ENCODE peak calls at places on chromosomes 3 and 15, in ten cellular contexts. T is right lobe of liver; U is CD4-positive, alpha-beta T cell; B is fibroblast of mammary gland; P is HFFc6; L is heart left ventricle; V is B cell; W is uterus; O is psoas muscle; E is body of pancreas. G is an unnamed sample.

GRCh38 chr15:67100124-67100791 is 34.9 kb downstream of the SMAD3 start:
- DNase-seq in T (no peak), O (no peak), U (no peak), V (no peak), P (no peak), E (no peak), L (no peak), W (no peak), B (no peak), G (no peak)

GRCh38 chr3:194606163-194606562 is 27.1 kb downstream of the TMEM44 start:
- DNase-seq in W (no peak), L (no peak), B (no peak), P (no peak), O (no peak), E (no peak), V (no peak), U (no peak), T (no peak), G (no peak)

GRCh38 chr3:98577178-98577895 is 16.1 kb downstream of the CPOX start:
- DNase-seq in T (no peak), O (no peak), W (no peak), U (no peak), E (no peak), V (no peak), B (peak), P (peak), L (no peak), G (no peak)

GRCh38 chr3:88058322-88058592 is 548 bp downstream of the CGGBP1 start:
- DNase-seq in U (no peak), P (no peak), O (no peak), L (no peak), T (no peak), W (no peak), B (no peak), V (no peak), E (no peak), G (no peak)

GRCh38 chr3:42043116-42043796 is 47.9 kb upstream of the TRAK1 start:
- DNase-seq in E (peak), V (no peak), O (no peak), T (no peak), W (no peak), U (no peak), B (peak), P (no peak), L (peak), G (no peak)

GRCh38 chr3:8624612-8625011 is 20.0 kb downstream of the SSUH2 start:
- DNase-seq in W (no peak), V (no peak), T (no peak), U (no peak), B (no peak), L (no peak), O (no peak), P (no peak), E (no peak), G (no peak)

GRCh38 chr3:110243081-110243480 is 828.5 kb upstream of the NECTIN3 start:
- DNase-seq in V (no peak), L (no peak), W (no peak), O (no peak), E (no peak), P (no peak), U (no peak), B (peak), T (no peak), G (no peak)

GRCh38 chr3:22117751-22118346 is 366.8 kb upstream of the ZNF385D start:
- DNase-seq in U (no peak), O (no peak), T (no peak), L (no peak), B (peak), W (no peak), E (no peak), P (peak), V (peak), G (no peak)

GRCh38 chr15:78035861-78036476 is 41.5 kb downstream of the TBC1D2B start:
- DNase-seq in W (no peak), O (no peak), U (no peak), V (no peak), T (no peak), E (no peak), B (no peak), L (no peak), P (no peak), G (no peak)

GRCh38 chr15:42123546-42123945 is 29.2 kb upstream of the PLA2G4D start:
- DNase-seq in W (no peak), P (no peak), B (no peak), O (no peak), V (no peak), L (no peak), T (no peak), U (no peak), E (no peak), G (no peak)

GRCh38 chr3:72724070-72724469 is 124.2 kb downstream of the SHQ1 start:
- DNase-seq in O (no peak), P (no peak), B (no peak), E (no peak), T (no peak), V (no peak), U (no peak), W (no peak), L (no peak), G (no peak)

GRCh38 chr3:72721696-72722381 is 126.4 kb downstream of the SHQ1 start:
- DNase-seq in B (no peak), T (no peak), P (no peak), W (no peak), E (no peak), V (no peak), L (no peak), U (no peak), O (no peak), G (no peak)

GRCh38 chr3:72725229-72725628 is 123.0 kb downstream of the SHQ1 start:
- DNase-seq in O (no peak), B (no peak), E (no peak), P (no peak), W (no peak), U (no peak), L (no peak), T (no peak), V (no peak), G (no peak)

GRCh38 chr3:72719137-72719536 is 129.1 kb downstream of the SHQ1 start:
- DNase-seq in W (no peak), O (no peak), P (no peak), L (no peak), T (no peak), B (no peak), E (no peak), V (no peak), U (no peak), G (no peak)

GRCh38 chr3:72722930-72723726 is 125.1 kb downstream of the SHQ1 start:
- DNase-seq in P (peak), T (no peak), V (no peak), B (peak), O (no peak), U (no peak), W (no peak), E (no peak), L (no peak), G (no peak)
- TF ChIP-seq CTCF in P (no peak), T (no peak), V (no peak), B (no peak), O (no peak), U (no peak), W (no peak), E (no peak), L (no peak), G (peak)

DNA sequence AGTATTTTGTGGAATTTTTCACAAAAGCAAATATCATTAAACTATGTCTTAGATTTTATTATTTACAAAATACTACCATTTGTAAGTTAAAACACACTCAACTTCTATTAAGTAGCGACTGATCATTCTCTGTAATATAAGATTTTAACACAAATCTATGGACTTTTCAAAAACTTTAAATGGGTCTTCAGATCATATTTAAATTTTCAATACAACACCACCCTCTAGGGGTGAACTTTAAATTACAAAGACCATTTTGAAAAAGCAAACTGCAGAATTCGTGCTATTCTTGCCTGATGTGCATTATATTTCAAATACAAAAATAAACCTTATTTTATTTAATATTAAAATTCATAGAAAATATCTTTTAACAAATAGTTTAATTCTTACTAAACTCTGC is 8.2 kb upstream of the VGLL4 start:
- DNase-seq in E (no peak), L (no peak), U (no peak), T (no peak), B (peak), P (peak), O (no peak), W (no peak), V (peak), G (no peak)
- TF ChIP-seq CTCF in E (peak), L (peak), U (peak), T (peak), B (peak), P (peak), O (peak), W (peak), V (peak), G (peak)

GRCh38 chr3:16633948-16634347 is 28.7 kb upstream of the DAZL start:
- DNase-seq in U (no peak), V (no peak), E (no peak), O (no peak), W (no peak), L (no peak), B (no peak), T (no peak), P (no peak), G (no peak)

DNA sequence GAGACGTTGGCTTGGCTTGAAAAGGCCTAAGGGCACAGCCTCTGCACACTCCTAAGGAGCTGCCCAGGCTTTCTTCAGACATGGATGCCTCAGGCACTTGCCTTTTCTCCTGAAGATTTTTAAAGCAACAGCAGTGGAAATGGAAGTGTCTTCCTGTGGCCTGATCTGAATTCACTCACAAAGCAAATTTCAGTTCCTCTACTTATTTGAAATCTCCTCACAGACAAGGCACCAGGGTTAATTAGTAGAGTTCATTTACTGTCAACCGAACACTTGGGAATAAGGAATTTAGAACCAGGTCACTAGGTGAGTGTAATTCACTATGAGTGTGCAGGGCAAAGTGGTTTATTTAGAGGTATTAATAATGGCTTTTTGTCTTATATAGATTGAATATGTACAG is 27.2 kb upstream of the DAZL start:
- DNase-seq in O (no peak), W (no peak), T (no peak), P (no peak), L (no peak), V (no peak), E (no peak), B (no peak), U (no peak), G (no peak)
- TF ChIP-seq CTCF in O (no peak), W (no peak), T (no peak), P (no peak), L (no peak), V (no peak), E (no peak), B (no peak), U (no peak), G (no peak)

GRCh38 chr3:80682951-80683350 is 915.2 kb upstream of the ROBO1 start:
- DNase-seq in B (no peak), E (no peak), W (no peak), V (no peak), U (no peak), L (no peak), T (no peak), P (no peak), O (no peak), G (no peak)

GRCh38 chr3:80688814-80689213 is 921.0 kb upstream of the ROBO1 start:
- DNase-seq in E (peak), U (no peak), L (no peak), B (peak), P (no peak), O (no peak), T (no peak), W (no peak), V (no peak), G (no peak)
- TF ChIP-seq CTCF in E (peak), U (no peak), L (no peak), B (peak), P (peak), O (no peak), T (peak), W (peak), V (no peak), G (peak)

GRCh38 chr3:149801639-149802038 is 9.3 kb upstream of the ANKUB1 start:
- DNase-seq in U (no peak), P (no peak), T (no peak), W (no peak), V (no peak), L (no peak), O (no peak), E (no peak), B (no peak), G (no peak)
- TF ChIP-seq CTCF in U (no peak), P (no peak), T (no peak), W (no peak), V (no peak), L (no peak), O (no peak), E (no peak), B (no peak), G (no peak)

DNA sequence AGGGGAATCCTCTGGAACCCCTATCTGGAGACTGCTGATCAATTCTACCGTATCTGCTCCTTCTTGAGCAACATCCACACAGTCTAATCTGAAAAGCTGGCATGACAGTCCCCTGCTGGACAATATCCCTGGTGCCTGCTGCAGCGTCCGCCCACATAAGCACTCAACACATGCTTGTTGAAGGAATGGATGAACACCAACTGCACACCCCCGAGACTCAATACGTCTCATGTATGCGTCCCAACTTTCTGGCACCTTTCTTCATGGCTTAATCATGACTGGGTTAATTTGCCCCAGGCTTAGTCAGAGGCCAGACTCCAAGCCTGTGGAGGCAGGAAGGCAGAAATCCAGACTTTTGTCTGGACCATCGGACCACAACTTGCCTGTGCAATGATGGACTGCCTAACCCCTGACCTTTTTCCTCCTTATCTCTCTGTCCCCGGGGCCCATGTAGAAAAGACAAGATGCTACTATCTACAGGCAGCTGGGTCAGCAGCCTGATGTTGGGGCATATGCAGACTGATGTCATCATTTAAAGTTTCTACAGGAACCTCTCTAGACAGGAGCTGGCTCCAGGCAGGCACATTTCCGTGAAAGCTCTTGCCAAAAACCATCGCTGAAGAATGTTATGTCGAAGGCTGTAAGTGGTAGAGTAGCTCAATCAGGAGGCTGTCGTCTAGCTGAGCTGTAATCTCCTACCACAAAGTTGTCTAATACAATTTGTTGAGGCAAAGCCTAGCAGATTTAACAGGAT is 114.1 kb upstream of the TPM1 start:
- DNase-seq in U (no peak), T (no peak), O (no peak), L (peak), W (no peak), V (no peak), P (peak), B (peak), E (peak), G (no peak)
- TF ChIP-seq CTCF in U (no peak), T (no peak), O (no peak), L (peak), W (no peak), V (no peak), P (peak), B (peak), E (peak), G (peak)